ENCODE peak calls at places on chromosomes 12 and 14, in eight cellular contexts. One of them, this sample, is unnamed.

GRCh38 chr12:105205322-105206048 is 30.5 kb downstream of the APPL2 start:
- DNase-seq in AG04449: no peak
- DNase-seq in HFFc6: no peak
- DNase-seq in endodermal cell: no peak
- DNase-seq in gastrocnemius medialis: no peak
- DNase-seq in endothelial cell: no peak
- DNase-seq in HCT116: no peak
- DNase-seq in choroid plexus epithelial cell: no peak
- DNase-seq in this sample: no peak

GRCh38 chr12:105933671-105934665 is 204.8 kb downstream of the NUAK1 start:
- DNase-seq in endothelial cell: no peak
- DNase-seq in HFFc6: peak; percentile 96
- DNase-seq in endodermal cell: no peak
- DNase-seq in choroid plexus epithelial cell: peak; percentile 97
- DNase-seq in gastrocnemius medialis: peak; percentile 55
- DNase-seq in AG04449: peak; percentile 92
- DNase-seq in HCT116: no peak
- DNase-seq in this sample: peak; percentile 54

GRCh38 chr14:91929700-91930099 is 17.8 kb downstream of the FBLN5 start:
- DNase-seq in HFFc6: no peak
- DNase-seq in AG04449: no peak
- DNase-seq in gastrocnemius medialis: no peak
- DNase-seq in choroid plexus epithelial cell: peak; percentile 33
- DNase-seq in endodermal cell: no peak
- DNase-seq in endothelial cell: no peak
- DNase-seq in HCT116: no peak
- DNase-seq in this sample: no peak

GRCh38 chr14:75559451-75560187 is 18.8 kb upstream of the FLVCR2 start:
- DNase-seq in AG04449: no peak
- DNase-seq in endothelial cell: no peak
- DNase-seq in endodermal cell: no peak
- DNase-seq in HFFc6: peak; percentile 6
- DNase-seq in choroid plexus epithelial cell: peak; percentile 65
- DNase-seq in HCT116: no peak
- DNase-seq in gastrocnemius medialis: no peak
- DNase-seq in this sample: no peak

GRCh38 chr12:53985358-53985899 is 483 bp downstream of the HOXC10 start:
- DNase-seq in choroid plexus epithelial cell: no peak
- DNase-seq in endodermal cell: peak; percentile 80
- DNase-seq in gastrocnemius medialis: no peak
- DNase-seq in HFFc6: no peak
- DNase-seq in HCT116: no peak
- DNase-seq in AG04449: no peak
- DNase-seq in endothelial cell: no peak
- DNase-seq in this sample: no peak

GRCh38 chr14:69317780-69318179 is 57.8 kb downstream of the GALNT16 start:
- DNase-seq in endothelial cell: no peak
- DNase-seq in choroid plexus epithelial cell: no peak
- DNase-seq in AG04449: no peak
- DNase-seq in endodermal cell: peak; percentile 28
- DNase-seq in HFFc6: no peak
- DNase-seq in gastrocnemius medialis: no peak
- DNase-seq in HCT116: no peak
- DNase-seq in this sample: peak; percentile 64

GRCh38 chr12:28780096-28780495 is 369.0 kb upstream of the FAR2 start:
- DNase-seq in endodermal cell: no peak
- DNase-seq in HFFc6: no peak
- DNase-seq in choroid plexus epithelial cell: peak; percentile 86
- DNase-seq in endothelial cell: no peak
- DNase-seq in AG04449: peak; percentile 21
- DNase-seq in gastrocnemius medialis: no peak
- DNase-seq in HCT116: no peak
- DNase-seq in this sample: no peak

GRCh38 chr12:75476076-75476475 is 4.5 kb upstream of the GLIPR1 start:
- DNase-seq in HCT116: no peak
- DNase-seq in HFFc6: no peak
- DNase-seq in endothelial cell: no peak
- DNase-seq in endodermal cell: no peak
- DNase-seq in gastrocnemius medialis: no peak
- DNase-seq in AG04449: no peak
- DNase-seq in choroid plexus epithelial cell: no peak
- DNase-seq in this sample: no peak

GRCh38 chr14:89615421-89615820 is 198.4 kb upstream of the FOXN3 start:
- DNase-seq in HFFc6: no peak
- DNase-seq in endothelial cell: no peak
- DNase-seq in AG04449: no peak
- DNase-seq in endodermal cell: no peak
- DNase-seq in choroid plexus epithelial cell: peak; percentile 40
- DNase-seq in HCT116: no peak
- DNase-seq in gastrocnemius medialis: no peak
- DNase-seq in this sample: no peak

GRCh38 chr12:109920266-109920780 is 20.2 kb downstream of the TCHP start:
- DNase-seq in HFFc6: peak; percentile 2
- DNase-seq in endodermal cell: no peak
- DNase-seq in choroid plexus epithelial cell: peak; percentile 4
- DNase-seq in endothelial cell: no peak
- DNase-seq in AG04449: no peak
- DNase-seq in gastrocnemius medialis: no peak
- DNase-seq in HCT116: no peak
- DNase-seq in this sample: no peak

GRCh38 chr14:72478397-72479025 is 415.4 kb downstream of the DPF3 start:
- DNase-seq in endothelial cell: no peak
- DNase-seq in gastrocnemius medialis: no peak
- DNase-seq in HCT116: no peak
- DNase-seq in endodermal cell: no peak
- DNase-seq in choroid plexus epithelial cell: no peak
- DNase-seq in HFFc6: no peak
- DNase-seq in AG04449: no peak
- DNase-seq in this sample: no peak

GRCh38 chr12:52230364-52231281 is 2.4 kb upstream of the KRT7 start:
- DNase-seq in HFFc6: peak; percentile 76
- DNase-seq in endodermal cell: no peak
- DNase-seq in choroid plexus epithelial cell: peak; percentile 90
- DNase-seq in HCT116: no peak
- DNase-seq in AG04449: peak; percentile 50
- DNase-seq in gastrocnemius medialis: no peak
- DNase-seq in endothelial cell: no peak
- DNase-seq in this sample: no peak

GRCh38 chr14:72744416-72745120 is 149.3 kb downstream of the DPF3 start:
- DNase-seq in HCT116: no peak
- DNase-seq in AG04449: no peak
- DNase-seq in gastrocnemius medialis: no peak
- DNase-seq in HFFc6: no peak
- DNase-seq in choroid plexus epithelial cell: no peak
- DNase-seq in endodermal cell: no peak
- DNase-seq in endothelial cell: no peak
- DNase-seq in this sample: no peak

GRCh38 chr14:105473033-105473676 is 1.5 kb upstream of the CRIP2 start:
- DNase-seq in endothelial cell: no peak
- DNase-seq in HFFc6: no peak
- DNase-seq in endodermal cell: no peak
- DNase-seq in gastrocnemius medialis: no peak
- DNase-seq in choroid plexus epithelial cell: no peak
- DNase-seq in AG04449: no peak
- DNase-seq in HCT116: no peak
- DNase-seq in this sample: peak; percentile 93

GRCh38 chr12:111858778-111859177 is 16.8 kb downstream of the MAPKAPK5 start:
- DNase-seq in HCT116: no peak
- DNase-seq in gastrocnemius medialis: no peak
- DNase-seq in endodermal cell: no peak
- DNase-seq in AG04449: no peak
- DNase-seq in choroid plexus epithelial cell: no peak
- DNase-seq in HFFc6: no peak
- DNase-seq in endothelial cell: no peak
- DNase-seq in this sample: no peak

GRCh38 chr12:101927042-101927441 is 49.7 kb downstream of the DRAM1 start:
- DNase-seq in HCT116: no peak
- DNase-seq in choroid plexus epithelial cell: peak; percentile 41
- DNase-seq in gastrocnemius medialis: no peak
- DNase-seq in AG04449: no peak
- DNase-seq in endothelial cell: no peak
- DNase-seq in endodermal cell: no peak
- DNase-seq in HFFc6: no peak
- DNase-seq in this sample: no peak

GRCh38 chr12:118190266-118190665 is 54.3 kb downstream of the PEBP1 start:
- DNase-seq in endodermal cell: no peak
- DNase-seq in gastrocnemius medialis: no peak
- DNase-seq in HCT116: no peak
- DNase-seq in AG04449: no peak
- DNase-seq in HFFc6: peak; percentile 15
- DNase-seq in choroid plexus epithelial cell: peak; percentile 57
- DNase-seq in endothelial cell: no peak
- DNase-seq in this sample: no peak

GRCh38 chr12:93979189-93979588 is 169.2 kb upstream of the PLXNC1 start:
- DNase-seq in HCT116: peak; percentile 28
- DNase-seq in gastrocnemius medialis: no peak
- DNase-seq in AG04449: no peak
- DNase-seq in choroid plexus epithelial cell: peak; percentile 70
- DNase-seq in HFFc6: peak; percentile 35
- DNase-seq in endodermal cell: no peak
- DNase-seq in endothelial cell: peak; percentile 5
- DNase-seq in this sample: no peak

GRCh38 chr12:96220902-96221301 is 26.7 kb downstream of the ELK3 start:
- DNase-seq in AG04449: no peak
- DNase-seq in endothelial cell: no peak
- DNase-seq in gastrocnemius medialis: no peak
- DNase-seq in choroid plexus epithelial cell: no peak
- DNase-seq in HFFc6: peak; percentile 59
- DNase-seq in HCT116: no peak
- DNase-seq in endodermal cell: peak; percentile 44
- DNase-seq in this sample: no peak

GRCh38 chr12:98916106-98916505 is 271.0 kb downstream of the APAF1 start:
- DNase-seq in endodermal cell: no peak
- DNase-seq in HFFc6: no peak
- DNase-seq in choroid plexus epithelial cell: no peak
- DNase-seq in AG04449: no peak
- DNase-seq in endothelial cell: no peak
- DNase-seq in gastrocnemius medialis: no peak
- DNase-seq in HCT116: no peak
- DNase-seq in this sample: no peak

GRCh38 chr12:119988440-119988787 is 622 bp upstream of the BICDL1 start:
- DNase-seq in endothelial cell: no peak
- DNase-seq in HFFc6: peak; percentile 29
- DNase-seq in endodermal cell: no peak
- DNase-seq in gastrocnemius medialis: no peak
- DNase-seq in choroid plexus epithelial cell: peak; percentile 53
- DNase-seq in AG04449: no peak
- DNase-seq in HCT116: no peak
- DNase-seq in this sample: no peak

GRCh38 chr14:64478634-64479250 is 13.4 kb downstream of the AKAP5 start:
- DNase-seq in AG04449: no peak
- DNase-seq in gastrocnemius medialis: no peak
- DNase-seq in choroid plexus epithelial cell: peak; percentile 55
- DNase-seq in HCT116: no peak
- DNase-seq in endothelial cell: no peak
- DNase-seq in endodermal cell: no peak
- DNase-seq in HFFc6: no peak
- DNase-seq in this sample: no peak
- TF ChIP-seq CTCF in AG04449: no peak
- TF ChIP-seq CTCF in gastrocnemius medialis: no peak
- TF ChIP-seq CTCF in choroid plexus epithelial cell: peak; percentile 39
- TF ChIP-seq CTCF in HCT116: peak; percentile 38
- TF ChIP-seq CTCF in endothelial cell: no peak
- TF ChIP-seq CTCF in endodermal cell: peak; percentile 56
- TF ChIP-seq CTCF in HFFc6: peak; percentile 77
- TF ChIP-seq CTCF in this sample: peak; percentile 46

DNA sequence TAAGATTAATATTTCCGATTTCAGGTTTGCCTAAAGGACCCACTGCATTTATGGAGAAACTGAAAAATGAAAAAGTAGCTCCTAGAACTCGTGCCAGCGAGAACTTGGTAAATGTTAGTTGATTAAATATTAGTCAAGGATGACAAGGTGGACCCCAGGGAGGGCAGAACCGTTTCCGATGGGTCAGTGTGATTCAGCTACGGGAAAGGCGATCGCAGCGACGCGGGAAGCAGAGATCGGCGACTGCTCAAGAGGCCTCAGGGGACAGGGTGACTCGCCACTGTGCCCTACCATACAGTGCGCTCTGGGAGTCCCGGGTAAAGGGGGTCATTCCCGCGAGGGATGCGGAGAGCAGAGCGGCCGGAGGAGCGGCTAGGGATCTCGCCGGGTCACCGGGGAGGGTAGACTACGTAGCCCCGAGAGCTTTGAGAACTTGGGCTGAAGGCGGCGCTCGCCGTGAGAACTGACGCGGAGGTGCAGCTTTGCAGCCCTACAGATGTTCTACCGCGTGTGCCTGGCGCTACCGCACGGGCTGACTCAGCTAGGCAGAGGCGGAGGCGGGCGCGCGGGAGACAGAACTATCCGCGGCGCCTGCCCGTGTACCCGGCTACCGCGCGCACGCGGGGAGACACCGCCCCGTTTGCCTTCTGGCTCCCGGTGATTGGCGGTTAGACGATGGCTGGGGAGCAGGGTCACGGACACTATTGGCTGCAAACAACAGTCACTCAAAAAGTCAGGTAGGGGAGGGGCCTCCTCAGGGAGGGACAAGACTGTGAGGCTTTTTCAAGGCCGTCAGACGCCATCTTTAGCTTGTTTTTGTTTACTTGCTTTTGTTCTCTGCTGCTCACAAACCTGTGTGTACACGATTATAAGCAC is 3.2 kb downstream of the C14orf93 start:
- DNase-seq in gastrocnemius medialis: peak; percentile 98
- DNase-seq in choroid plexus epithelial cell: peak; percentile 99
- DNase-seq in HCT116: peak; percentile 96
- DNase-seq in AG04449: peak; percentile 86
- DNase-seq in HFFc6: peak; percentile 97
- DNase-seq in endodermal cell: peak; percentile 98
- DNase-seq in endothelial cell: peak; percentile 92
- DNase-seq in this sample: peak; percentile 98
- TF ChIP-seq CTCF in gastrocnemius medialis: no peak
- TF ChIP-seq CTCF in choroid plexus epithelial cell: peak; percentile 48
- TF ChIP-seq CTCF in HCT116: no peak
- TF ChIP-seq CTCF in AG04449: peak; percentile 54
- TF ChIP-seq CTCF in HFFc6: peak; percentile 55
- TF ChIP-seq CTCF in endodermal cell: peak; percentile 58
- TF ChIP-seq CTCF in endothelial cell: no peak
- TF ChIP-seq CTCF in this sample: peak; percentile 25

GRCh38 chr12:92927055-92927435 is 2.0 kb downstream of the EEA1 start:
- DNase-seq in endodermal cell: peak; percentile 61
- DNase-seq in choroid plexus epithelial cell: peak; percentile 43
- DNase-seq in gastrocnemius medialis: no peak
- DNase-seq in HCT116: no peak
- DNase-seq in HFFc6: peak; percentile 66
- DNase-seq in AG04449: no peak
- DNase-seq in endothelial cell: no peak
- DNase-seq in this sample: peak; percentile 42
- TF ChIP-seq CTCF in endodermal cell: peak; percentile 62
- TF ChIP-seq CTCF in choroid plexus epithelial cell: peak; percentile 37
- TF ChIP-seq CTCF in gastrocnemius medialis: no peak
- TF ChIP-seq CTCF in HCT116: peak; percentile 33
- TF ChIP-seq CTCF in HFFc6: peak; percentile 65
- TF ChIP-seq CTCF in AG04449: peak; percentile 18
- TF ChIP-seq CTCF in endothelial cell: no peak
- TF ChIP-seq CTCF in this sample: peak; percentile 26

DNA sequence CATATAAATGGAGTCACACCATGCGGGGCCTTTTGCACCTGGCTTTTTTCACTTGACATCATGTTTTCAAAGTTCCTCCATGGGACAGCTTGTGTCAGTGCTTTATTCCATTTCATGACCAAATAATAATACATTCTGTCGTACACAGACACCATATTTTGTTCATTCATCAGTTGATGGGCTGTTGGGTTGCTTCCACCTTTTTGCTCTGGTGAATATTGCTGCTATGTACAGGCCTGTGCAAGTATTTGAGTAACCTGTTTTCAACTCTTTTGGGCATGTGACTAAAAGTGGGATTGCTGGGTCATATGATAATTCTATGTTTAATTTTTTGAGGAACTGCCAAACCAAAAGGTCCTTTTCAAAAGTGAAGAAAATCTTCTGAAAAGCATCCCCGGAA is 46.9 kb downstream of the HCAR2 start:
- DNase-seq in gastrocnemius medialis: no peak
- DNase-seq in endodermal cell: no peak
- DNase-seq in HCT116: no peak
- DNase-seq in HFFc6: no peak
- DNase-seq in choroid plexus epithelial cell: no peak
- DNase-seq in endothelial cell: no peak
- DNase-seq in AG04449: no peak
- DNase-seq in this sample: no peak
- TF ChIP-seq CTCF in gastrocnemius medialis: no peak
- TF ChIP-seq CTCF in endodermal cell: no peak
- TF ChIP-seq CTCF in HCT116: no peak
- TF ChIP-seq CTCF in HFFc6: no peak
- TF ChIP-seq CTCF in choroid plexus epithelial cell: no peak
- TF ChIP-seq CTCF in endothelial cell: no peak
- TF ChIP-seq CTCF in AG04449: no peak
- TF ChIP-seq CTCF in this sample: no peak

This sample was measured in tibial artery.